ENCODE peak calls at places on chromosomes 11 and 22, in four cellular contexts. X is GM12878, H is K562, W is HepG2. O is an unnamed sample.

GRCh38 chr11:76772783-76773106 is 10.4 kb upstream of the TSKU start:
- DNase-seq in X (no peak), H (no peak), W (no peak), O (no peak)

GRCh38 chr11:95082576-95083001 is 7.1 kb upstream of the ENDOD1 start:
- DNase-seq in H (no peak), X (no peak), W (no peak), O (no peak)

GRCh38 chr11:3037041-3037944 is 19.9 kb downstream of the CARS1 start:
- DNase-seq in W (peak; percentile 66), H (peak; percentile 58), X (no peak), O (peak; percentile 96)

GRCh38 chr11:95245038-95245437 is 14.0 kb upstream of the SESN3 start:
- DNase-seq in H (no peak), X (no peak), W (no peak), O (peak; percentile 30)

GRCh38 chr11:87266751-87267150 is 229.0 kb downstream of the TMEM135 start:
- DNase-seq in X (no peak), W (no peak), H (no peak), O (no peak)

GRCh38 chr11:119149371-119150275 is 771 bp downstream of the ABCG4 start:
- DNase-seq in H (no peak), W (no peak), X (no peak), O (peak; percentile 63)

GRCh38 chr11:60844870-60845221 is 2.9 kb downstream of the CCDC86 start:
- DNase-seq in X (no peak), W (peak; percentile 94), H (no peak), O (no peak)

GRCh38 chr11:94545641-94546470 is 2.1 kb downstream of the FUT4 start:
- DNase-seq in H (no peak), W (no peak), X (no peak), O (peak; percentile 24)

GRCh38 chr11:129280027-129280811 is 88.1 kb upstream of the ARHGAP32 start:
- DNase-seq in H (no peak), X (no peak), W (peak; percentile 58), O (no peak)

GRCh38 chr22:37021710-37022482 is 2.4 kb downstream of the MPST start:
- DNase-seq in W (no peak), X (no peak), H (peak; percentile 57), O (peak; percentile 82)

GRCh38 chr22:44127353-44127752 is 53.4 kb upstream of the PARVG start:
- DNase-seq in H (no peak), X (no peak), W (no peak), O (no peak)

GRCh38 chr11:74417379-74417804 is 19.2 kb upstream of the PGM2L1 start:
- DNase-seq in X (no peak), W (no peak), H (no peak), O (peak; percentile 44)

GRCh38 chr22:21642584-21643448 is 714 bp downstream of the SDF2L1 start:
- DNase-seq in H (peak; percentile 95), X (no peak), W (peak; percentile 62), O (peak; percentile 94)

GRCh38 chr11:44338721-44339529 is 29.0 kb upstream of the ALX4 start:
- DNase-seq in H (no peak), W (no peak), X (no peak), O (peak; percentile 53)

GRCh38 chr22:38572065-38572464 is 2.1 kb upstream of the DMC1 start:
- DNase-seq in H (peak; percentile 35), W (peak; percentile 38), X (peak; percentile 12), O (peak; percentile 70)

GRCh38 chr22:46054091-46054877 is 77.3 kb upstream of the WNT7B start:
- DNase-seq in X (no peak), W (no peak), H (no peak), O (no peak)

GRCh38 chr11:2771758-2772466 is 72.1 kb upstream of the KCNQ1OT1 start:
- DNase-seq in X (no peak), H (no peak), W (no peak), O (no peak)

GRCh38 chr22:28981818-28982499 is 79.7 kb downstream of the C22orf31 start:
- DNase-seq in X (no peak), H (no peak), W (peak; percentile 97), O (no peak)

GRCh38 chr11:120236169-120237107 is 3.5 kb upstream of the POU2F3 start:
- DNase-seq in W (no peak), H (peak; percentile 36), X (no peak), O (peak; percentile 40)

GRCh38 chr11:72036687-72037086 is 38.0 kb downstream of the IL18BP start:
- DNase-seq in W (no peak), X (no peak), H (no peak), O (no peak)

GRCh38 chr11:8740156-8740555 is 57.6 kb downstream of the RPL27A start:
- DNase-seq in H (no peak), W (no peak), X (no peak), O (no peak)
- TF ChIP-seq JUNB in H (no peak), W (no peak), X (no peak), O (no peak)

DNA sequence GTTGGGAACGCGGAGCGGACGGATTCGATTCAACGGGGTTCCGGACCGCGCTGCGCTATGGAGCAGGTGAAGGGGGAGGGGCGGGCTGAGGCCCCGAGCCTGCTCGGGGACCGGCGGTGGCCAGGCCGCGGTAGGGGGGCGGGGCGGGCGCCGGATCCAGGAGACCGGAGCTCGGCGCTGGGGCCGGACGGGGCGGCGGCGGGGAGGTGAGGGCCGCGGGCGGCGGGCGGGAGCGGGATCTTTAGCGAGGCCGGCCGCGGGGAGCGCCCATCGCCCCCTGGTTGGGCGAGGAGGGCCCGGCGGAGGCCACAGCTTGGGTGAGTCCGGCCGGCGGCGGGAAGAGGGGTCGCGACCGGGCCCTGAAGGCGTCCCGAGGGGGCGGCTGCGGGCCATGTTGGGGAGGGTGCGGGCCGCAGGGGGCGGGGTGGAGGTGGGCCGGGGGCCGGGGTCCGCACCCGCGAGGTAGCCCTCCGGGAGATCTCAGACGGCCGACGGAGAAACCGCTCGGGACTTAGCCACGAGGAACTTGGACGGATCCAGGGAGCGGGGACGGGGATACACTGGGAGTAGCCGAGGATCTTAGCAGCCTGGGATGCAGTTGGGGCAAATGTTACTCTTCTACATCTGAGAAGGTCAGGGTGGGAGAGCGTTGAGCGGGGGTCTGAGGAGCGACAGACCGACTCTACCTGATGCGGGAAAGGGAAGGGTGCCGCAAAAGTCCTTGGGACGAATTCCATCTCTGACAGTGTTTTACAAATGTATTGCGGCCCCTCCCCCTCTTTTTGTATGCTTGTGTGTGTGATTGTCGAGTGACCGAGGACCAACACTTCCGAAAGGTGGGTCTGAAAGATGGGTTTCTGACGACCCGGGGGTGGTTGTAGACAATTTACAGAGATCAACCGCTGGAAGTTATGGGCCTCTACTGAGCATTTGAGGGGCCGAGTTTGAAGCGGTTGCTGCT is 514 bp downstream of the STIP1 start:
- DNase-seq in H (no peak), W (no peak), X (no peak), O (peak; percentile 48)
- TF ChIP-seq CREB1 in H (no peak), W (no peak), X (no peak), O (no peak)

GRCh38 chr11:102957953-102958352 is 2.4 kb upstream of the MMP13 start:
- DNase-seq in X (no peak), W (no peak), H (no peak), O (no peak)

GRCh38 chr11:102950622-102951081 is 4.9 kb downstream of the MMP13 start:
- DNase-seq in H (no peak), X (no peak), W (no peak), O (no peak)

DNA sequence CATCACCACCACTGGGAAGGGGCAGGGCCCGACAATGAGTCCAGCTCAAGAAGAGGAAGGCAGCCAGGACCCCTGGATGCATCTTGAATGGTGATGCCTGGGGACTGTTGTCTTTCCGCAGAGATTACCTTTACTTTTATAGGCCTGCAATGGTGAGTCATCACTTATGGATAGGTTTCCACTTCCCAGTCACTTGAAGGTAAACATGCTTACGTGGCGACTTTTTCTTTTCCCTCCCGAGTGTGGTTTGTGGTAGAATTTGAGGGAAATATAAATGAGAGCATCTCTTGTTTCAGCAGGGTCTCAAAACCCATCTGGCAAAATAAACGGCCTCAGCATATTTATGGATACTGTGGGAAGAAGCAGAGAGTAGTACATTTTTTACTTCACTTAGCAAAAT is at the start of gene MMP13:
- DNase-seq in H (no peak), X (no peak), W (no peak), O (no peak)
- TF ChIP-seq JUNB in H (no peak), X (no peak), W (no peak), O (no peak)

GRCh38 chr11:81033779-81034550 is 1593.1 kb upstream of the TENM4 start:
- DNase-seq in W (no peak), H (no peak), X (no peak), O (no peak)

GRCh38 chr11:81026008-81026407 is 1585.2 kb upstream of the TENM4 start:
- DNase-seq in W (no peak), X (no peak), H (no peak), O (no peak)

DNA sequence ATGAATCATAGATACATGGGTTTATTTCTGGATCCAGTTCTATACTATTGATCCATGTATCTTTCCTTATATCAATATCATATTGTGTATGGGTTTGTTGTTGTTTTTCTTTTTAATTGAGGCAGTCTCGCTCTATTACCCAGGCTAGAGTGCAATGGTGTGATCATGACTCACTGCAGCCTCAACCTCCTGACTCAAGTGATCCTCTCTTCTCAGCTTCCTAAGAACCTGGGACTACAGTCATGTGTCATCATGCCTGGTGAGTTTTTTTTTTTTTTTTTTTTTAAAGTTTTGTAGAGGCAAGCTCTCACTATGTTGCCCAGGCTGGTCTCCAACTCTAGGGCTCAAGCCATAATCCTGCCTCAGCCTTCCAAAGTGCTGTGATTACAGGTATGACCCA is 1589.4 kb upstream of the TENM4 start:
- DNase-seq in X (no peak), W (no peak), H (no peak), O (no peak)
- TF ChIP-seq CREB1 in X (no peak), W (no peak), H (no peak), O (no peak)

DNA sequence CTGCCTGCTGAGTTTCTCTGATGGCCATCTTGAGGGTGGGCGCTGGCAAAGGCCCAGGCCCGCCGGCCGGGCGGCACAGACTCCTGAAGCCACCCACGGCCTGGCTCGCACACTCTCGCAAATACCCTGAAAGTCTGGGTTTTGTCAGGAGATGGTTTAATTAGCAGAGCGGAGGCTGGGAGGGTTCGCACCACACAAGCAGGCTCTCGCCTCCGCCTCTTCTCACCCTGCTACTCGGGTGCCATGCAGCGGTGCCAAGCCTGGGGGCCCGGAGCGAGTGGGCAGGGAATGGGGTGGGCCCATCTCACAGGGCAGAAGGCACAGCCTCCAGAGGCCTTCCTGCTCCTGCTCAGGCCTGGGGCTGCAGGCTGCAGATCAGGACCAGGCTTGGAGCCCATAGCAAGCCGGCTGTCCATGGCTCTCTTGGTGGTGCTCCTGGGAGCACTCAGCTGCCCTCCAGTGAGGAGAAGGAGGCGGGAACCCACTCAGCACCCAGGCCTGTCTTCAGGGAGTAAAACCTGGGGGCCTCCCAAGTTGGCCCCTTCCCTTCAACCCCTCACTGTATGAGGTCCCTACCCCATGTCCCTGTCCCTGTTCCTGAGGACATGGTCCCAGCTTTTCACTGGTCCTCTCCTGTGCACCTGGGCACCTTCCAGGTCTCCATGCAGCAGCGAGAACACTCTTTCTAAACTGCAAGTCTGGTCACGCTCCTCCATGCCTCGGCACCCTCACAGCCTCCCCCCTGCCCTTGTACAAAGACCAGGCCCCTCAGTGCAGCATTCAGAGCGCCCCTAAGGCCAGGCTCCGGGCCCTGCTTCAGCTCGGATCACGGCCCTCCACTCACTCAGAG is 62.0 kb downstream of the FLRT1 start:
- DNase-seq in W (no peak), H (no peak), X (no peak), O (no peak)
- TF ChIP-seq JUNB in W (no peak), H (no peak), X (no peak), O (no peak)

GRCh38 chr11:47005441-47005840 is 68.9 kb downstream of the CSTPP1 start:
- DNase-seq in W (peak; percentile 50), H (no peak), X (no peak), O (no peak)
- TF ChIP-seq CREB1 in W (no peak), H (no peak), X (no peak), O (no peak)

DNA sequence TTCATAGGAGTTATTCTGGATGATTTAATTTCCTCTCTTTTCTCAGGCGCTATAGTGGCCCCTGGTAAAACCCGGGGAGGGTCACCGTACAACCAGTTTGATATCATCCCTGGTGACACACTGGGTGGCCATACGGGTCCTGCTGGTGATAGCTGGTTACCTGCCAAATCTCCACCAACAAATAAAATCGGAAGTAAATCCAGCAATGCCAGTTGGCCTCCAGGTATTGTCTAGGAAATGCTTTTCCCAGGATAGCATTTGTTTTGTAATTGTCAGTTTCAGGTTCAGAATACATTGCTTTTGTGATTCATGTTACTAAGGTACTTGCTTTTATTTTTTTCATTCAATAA is 35.6 kb upstream of the ADSL start:
- DNase-seq in W (no peak), H (no peak), X (no peak), O (no peak)
- TF ChIP-seq JUNB in W (no peak), H (no peak), X (no peak), O (no peak)